ENCODE peak calls at places on chromosomes 5 and 9, in five cellular contexts. A is AG10803, L is mammary epithelial cell, M is Peyer's patch, O is heart right ventricle. I is an unnamed sample.

GRCh38 chr5:15440434-15440833 is 59.5 kb upstream of the FBXL7 start:
- DNase-seq in L (no peak), M (no peak), O (no peak), A (peak), I (no peak)

GRCh38 chr9:110828148-110828730 is 159.6 kb downstream of the MUSK start:
- DNase-seq in L (no peak), A (peak), O (peak), M (no peak), I (peak)

GRCh38 chr9:137244486-137245449 is 3.7 kb downstream of the TUBB4B start:
- DNase-seq in A (no peak), L (no peak), M (no peak), O (no peak), I (no peak)

GRCh38 chr5:159448-160172 is 31.7 kb upstream of the LRRC14B start:
- DNase-seq in M (peak), A (peak), O (no peak), L (no peak), I (no peak)

GRCh38 chr9:94182532-94182931 is 76.6 kb upstream of the ZNF169 start:
- DNase-seq in M (no peak), A (no peak), L (no peak), O (no peak), I (no peak)

GRCh38 chr9:74773886-74774479 is 113.7 kb downstream of the TRPM6 start:
- DNase-seq in M (peak), L (peak), A (peak), O (peak), I (peak)

GRCh38 chr9:79555474-79555873 is 16.3 kb upstream of the TLE4 start:
- DNase-seq in O (no peak), M (no peak), L (no peak), A (no peak), I (no peak)

GRCh38 chr9:134670851-134671281 is 29.3 kb downstream of the COL5A1 start:
- DNase-seq in O (no peak), L (no peak), A (no peak), M (peak), I (no peak)

GRCh38 chr9:133273819-133274218 is 1.2 kb downstream of the ABO start:
- DNase-seq in L (no peak), O (no peak), A (no peak), M (no peak), I (no peak)

GRCh38 chr9:111965566-111966019 is 69.0 kb downstream of the UGCG start:
- DNase-seq in L (peak), M (no peak), A (peak), O (no peak), I (peak)

GRCh38 chr5:20570486-20570885 is 582.5 kb upstream of the CDH18 start:
- DNase-seq in A (no peak), L (peak), M (no peak), O (no peak), I (no peak)

GRCh38 chr9:117678882-117679281 is 25.3 kb upstream of the TLR4 start:
- DNase-seq in A (no peak), L (peak), O (no peak), M (no peak), I (no peak)

GRCh38 chr5:133705331-133705730 is 93.0 kb upstream of the FSTL4 start:
- DNase-seq in O (no peak), A (no peak), M (no peak), L (no peak), I (no peak)

GRCh38 chr5:34903260-34903659 is 12.0 kb downstream of the RAD1 start:
- DNase-seq in L (no peak), O (no peak), A (no peak), M (no peak), I (no peak)

GRCh38 chr5:77015938-77016569 is 14.2 kb upstream of the AGGF1 start:
- DNase-seq in O (peak), M (no peak), A (peak), L (peak), I (peak)

GRCh38 chr9:126146254-126147145 is 180.1 kb upstream of the MVB12B start:
- DNase-seq in L (no peak), A (no peak), M (peak), O (no peak), I (no peak)

GRCh38 chr5:124301850-124302249 is 444.6 kb downstream of the ZNF608 start:
- DNase-seq in M (no peak), L (no peak), A (no peak), O (no peak), I (no peak)

GRCh38 chr9:135032041-135032835 is 55.2 kb upstream of the OLFM1 start:
- DNase-seq in O (no peak), L (no peak), M (peak), A (no peak), I (no peak)

GRCh38 chr9:116806075-116806474 is 119.0 kb downstream of the TRIM32 start:
- DNase-seq in A (peak), O (no peak), L (peak), M (no peak), I (no peak)

GRCh38 chr9:111966324-111966723 is 69.7 kb downstream of the UGCG start:
- DNase-seq in O (no peak), M (no peak), A (no peak), L (no peak), I (no peak)

GRCh38 chr9:125536184-125537152 is 170.5 kb downstream of the MAPKAP1 start:
- DNase-seq in L (peak), M (no peak), O (no peak), A (peak), I (no peak)

GRCh38 chr9:93686127-93686879 is 109.9 kb downstream of the PHF2 start:
- DNase-seq in A (no peak), O (no peak), L (no peak), M (peak), I (no peak)

GRCh38 chr9:76700916-76701315 is 63.3 kb upstream of the PCA3 start:
- DNase-seq in M (no peak), L (no peak), A (no peak), O (no peak), I (no peak)

GRCh38 chr9:30943446-30944232 is 1440.8 kb upstream of the ACO1 start:
- DNase-seq in L (no peak), M (peak), O (no peak), A (no peak), I (no peak)

GRCh38 chr9:136157477-136158265 is 39.0 kb upstream of the TMEM250 start:
- DNase-seq in L (no peak), A (no peak), O (no peak), M (no peak), I (no peak)

GRCh38 chr5:159341914-159342313 is 11.6 kb upstream of the IL12B start:
- DNase-seq in O (peak), M (no peak), L (peak), A (peak), I (peak)

GRCh38 chr5:109939109-109939682 is 249.5 kb downstream of the MAN2A1 start:
- DNase-seq in O (no peak), M (no peak), L (peak), A (peak), I (no peak)

GRCh38 chr5:181211208-181211607 is 6.2 kb upstream of the TRIM7 start:
- DNase-seq in L (no peak), M (no peak), A (no peak), O (no peak), I (no peak)
- TF ChIP-seq CTCF in L (no peak), M (no peak), A (no peak), O (no peak), I (no peak)

DNA sequence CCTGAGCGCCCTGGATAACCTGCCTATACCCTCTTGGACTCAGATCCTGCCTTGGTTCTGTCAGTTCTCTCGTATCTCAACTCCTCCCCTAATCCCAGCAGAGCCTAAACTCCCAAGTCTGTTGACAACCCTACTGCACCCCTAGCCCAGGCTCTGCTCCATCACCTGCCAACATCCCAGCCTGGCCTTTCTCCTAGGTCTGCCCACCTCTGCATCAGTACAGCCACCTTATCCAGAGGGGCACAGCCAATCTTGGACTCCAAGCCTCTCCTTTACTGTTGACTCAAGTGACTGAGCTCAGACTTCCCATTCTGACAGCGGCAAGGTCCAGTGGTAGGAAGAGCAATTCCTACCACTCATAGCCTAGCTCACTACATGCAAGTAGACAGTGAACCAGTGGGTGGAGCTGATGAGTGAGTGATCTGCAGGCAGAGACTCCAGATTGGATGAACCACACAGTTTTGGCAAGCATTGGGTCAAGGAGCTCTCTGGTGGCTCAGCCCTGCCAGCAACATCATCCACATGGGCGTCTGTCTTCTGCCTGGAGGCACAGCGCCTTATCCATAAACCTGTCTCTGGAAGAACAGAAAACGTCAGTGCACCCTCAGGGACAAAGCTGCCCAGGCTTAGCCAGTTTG is 26.5 kb downstream of the TRMO start:
- DNase-seq in L (peak), O (no peak), M (no peak), A (no peak), I (no peak)
- TF ChIP-seq CTCF in L (peak), O (no peak), M (no peak), A (no peak), I (no peak)

GRCh38 chr5:4700082-4700481 is 440.0 kb upstream of the ADAMTS16 start:
- DNase-seq in M (no peak), O (peak), A (peak), L (peak), I (no peak)
- TF ChIP-seq CTCF in M (no peak), O (peak), A (peak), L (peak), I (peak)

GRCh38 chr5:36876965-36877666 is 547 bp downstream of the NIPBL start:
- DNase-seq in O (peak), A (peak), L (peak), M (peak), I (no peak)

GRCh38 chr5:36875051-36875788 is 1.3 kb upstream of the NIPBL start:
- DNase-seq in M (peak), L (peak), O (peak), A (peak), I (no peak)

GRCh38 chr5:36876389-36876964 is at the start of gene NIPBL:
- DNase-seq in A (peak), O (peak), L (peak), M (peak), I (peak)

GRCh38 chr5:36874465-36874864 is 2.1 kb upstream of the NIPBL start:
- DNase-seq in M (no peak), O (no peak), L (peak), A (no peak), I (no peak)

GRCh38 chr5:36875789-36876388 is 680 bp upstream of the NIPBL start:
- DNase-seq in L (peak), A (peak), O (peak), M (peak), I (no peak)
- TF ChIP-seq CTCF in L (peak), A (peak), O (peak), M (peak), I (peak)